ENCODE peak calls at places on chromosomes 2 and 18, in eight cellular contexts. One of them, this sample, is unnamed. For H3K4me1, the result is how much of the 10 kb centered on the place peaks cover.

GRCh38 chr2:192373754-192374153 is 179.0 kb upstream of the TMEFF2 start:
- DNase-seq in GM12878: no peak
- DNase-seq in body of pancreas: no peak
- DNase-seq in aorta: no peak
- DNase-seq in colonic mucosa: no peak
- DNase-seq in upper lobe of left lung: no peak
- DNase-seq in transverse colon: no peak
- DNase-seq in GM23248: no peak
- DNase-seq in this sample: no peak

GRCh38 chr2:239245872-239246701 is 154.7 kb downstream of the HDAC4 start:
- DNase-seq in aorta: no peak
- DNase-seq in colonic mucosa: peak
- DNase-seq in GM12878: no peak
- DNase-seq in body of pancreas: peak
- DNase-seq in GM23248: no peak
- DNase-seq in transverse colon: peak
- DNase-seq in upper lobe of left lung: no peak
- DNase-seq in this sample: peak

GRCh38 chr2:15640291-15640711 is 48.6 kb downstream of the DDX1 start:
- DNase-seq in GM23248: peak
- DNase-seq in colonic mucosa: no peak
- DNase-seq in GM12878: no peak
- DNase-seq in transverse colon: no peak
- DNase-seq in upper lobe of left lung: no peak
- DNase-seq in aorta: no peak
- DNase-seq in body of pancreas: no peak
- DNase-seq in this sample: no peak

GRCh38 chr18:61635901-61636528 is 256.8 kb downstream of the RNF152 start:
- DNase-seq in aorta: peak
- DNase-seq in colonic mucosa: peak
- DNase-seq in transverse colon: peak
- DNase-seq in upper lobe of left lung: no peak
- DNase-seq in GM12878: no peak
- DNase-seq in body of pancreas: peak
- DNase-seq in GM23248: peak
- DNase-seq in this sample: peak

GRCh38 chr2:143600136-143600535 is 470.9 kb downstream of the ARHGAP15 start:
- DNase-seq in colonic mucosa: no peak
- DNase-seq in upper lobe of left lung: no peak
- DNase-seq in GM12878: no peak
- DNase-seq in GM23248: peak
- DNase-seq in aorta: no peak
- DNase-seq in body of pancreas: no peak
- DNase-seq in transverse colon: no peak
- DNase-seq in this sample: no peak

GRCh38 chr2:64143154-64144056 is 815 bp downstream of the PELI1 start:
- DNase-seq in body of pancreas: no peak
- DNase-seq in transverse colon: no peak
- DNase-seq in colonic mucosa: no peak
- DNase-seq in GM23248: peak
- DNase-seq in upper lobe of left lung: no peak
- DNase-seq in GM12878: no peak
- DNase-seq in aorta: peak
- DNase-seq in this sample: no peak

GRCh38 chr18:38427736-38428135 is 862.1 kb upstream of the CELF4 start:
- DNase-seq in aorta: no peak
- DNase-seq in GM23248: no peak
- DNase-seq in upper lobe of left lung: no peak
- DNase-seq in body of pancreas: no peak
- DNase-seq in GM12878: no peak
- DNase-seq in colonic mucosa: no peak
- DNase-seq in transverse colon: no peak
- DNase-seq in this sample: no peak

GRCh38 chr18:63207154-63207790 is 112.3 kb downstream of the BCL2 start:
- DNase-seq in body of pancreas: no peak
- DNase-seq in aorta: no peak
- DNase-seq in GM23248: no peak
- DNase-seq in GM12878: no peak
- DNase-seq in colonic mucosa: peak
- DNase-seq in upper lobe of left lung: peak
- DNase-seq in transverse colon: peak
- DNase-seq in this sample: peak

GRCh38 chr2:31237348-31238017 is 3.5 kb downstream of the EHD3 start:
- DNase-seq in upper lobe of left lung: no peak
- DNase-seq in colonic mucosa: no peak
- DNase-seq in aorta: no peak
- DNase-seq in transverse colon: no peak
- DNase-seq in GM12878: no peak
- DNase-seq in body of pancreas: no peak
- DNase-seq in GM23248: no peak
- DNase-seq in this sample: no peak

GRCh38 chr18:23259701-23260661 is 124.7 kb downstream of the CABLES1 start:
- DNase-seq in GM23248: peak
- DNase-seq in body of pancreas: peak
- DNase-seq in GM12878: no peak
- DNase-seq in upper lobe of left lung: peak
- DNase-seq in transverse colon: peak
- DNase-seq in colonic mucosa: peak
- DNase-seq in aorta: peak
- DNase-seq in this sample: peak

GRCh38 chr2:45145073-45145899 is 136.0 kb upstream of the SIX2 start:
- DNase-seq in GM23248: no peak
- DNase-seq in aorta: no peak
- DNase-seq in upper lobe of left lung: no peak
- DNase-seq in GM12878: no peak
- DNase-seq in transverse colon: no peak
- DNase-seq in body of pancreas: no peak
- DNase-seq in colonic mucosa: no peak
- DNase-seq in this sample: no peak

GRCh38 chr2:216210711-216211131 is 101.6 kb downstream of the XRCC5 start:
- DNase-seq in aorta: no peak
- DNase-seq in colonic mucosa: no peak
- DNase-seq in upper lobe of left lung: no peak
- DNase-seq in GM12878: no peak
- DNase-seq in GM23248: peak
- DNase-seq in transverse colon: no peak
- DNase-seq in body of pancreas: no peak
- DNase-seq in this sample: no peak

GRCh38 chr18:35938158-35938557 is 34.3 kb upstream of the RMP24 start:
- DNase-seq in GM23248: peak
- DNase-seq in colonic mucosa: no peak
- DNase-seq in GM12878: no peak
- DNase-seq in upper lobe of left lung: no peak
- DNase-seq in transverse colon: no peak
- DNase-seq in body of pancreas: no peak
- DNase-seq in aorta: no peak
- DNase-seq in this sample: no peak

GRCh38 chr2:42962521-42962953 is 170.2 kb upstream of the HAAO start:
- DNase-seq in body of pancreas: no peak
- DNase-seq in upper lobe of left lung: no peak
- DNase-seq in aorta: peak
- DNase-seq in colonic mucosa: no peak
- DNase-seq in transverse colon: no peak
- DNase-seq in GM23248: peak
- DNase-seq in GM12878: no peak
- DNase-seq in this sample: no peak

GRCh38 chr2:119315241-119315925 is 51.3 kb downstream of the C2orf76 start:
- DNase-seq in GM12878: no peak
- DNase-seq in upper lobe of left lung: no peak
- DNase-seq in colonic mucosa: no peak
- DNase-seq in aorta: no peak
- DNase-seq in transverse colon: no peak
- DNase-seq in GM23248: peak
- DNase-seq in body of pancreas: no peak
- DNase-seq in this sample: no peak

GRCh38 chr2:145751634-145752033 is 1231.7 kb upstream of the ZEB2 start:
- DNase-seq in aorta: peak
- DNase-seq in body of pancreas: no peak
- DNase-seq in colonic mucosa: no peak
- DNase-seq in transverse colon: no peak
- DNase-seq in upper lobe of left lung: no peak
- DNase-seq in GM23248: peak
- DNase-seq in GM12878: peak
- DNase-seq in this sample: no peak

GRCh38 chr2:216606551-216607527 is 26.4 kb upstream of the IGFBP2 start:
- DNase-seq in GM23248: no peak
- DNase-seq in GM12878: peak
- DNase-seq in upper lobe of left lung: peak
- DNase-seq in aorta: no peak
- DNase-seq in body of pancreas: no peak
- DNase-seq in colonic mucosa: no peak
- DNase-seq in transverse colon: no peak
- DNase-seq in this sample: no peak

GRCh38 chr2:236040600-236041328 is 127.4 kb downstream of the GBX2 start:
- DNase-seq in GM23248: no peak
- DNase-seq in aorta: no peak
- DNase-seq in body of pancreas: no peak
- DNase-seq in colonic mucosa: no peak
- DNase-seq in GM12878: no peak
- DNase-seq in upper lobe of left lung: peak
- DNase-seq in transverse colon: no peak
- DNase-seq in this sample: no peak

GRCh38 chr2:13093644-13094043 is 376.9 kb downstream of the TRIB2 start:
- DNase-seq in GM12878: no peak
- DNase-seq in transverse colon: no peak
- DNase-seq in colonic mucosa: no peak
- DNase-seq in GM23248: no peak
- DNase-seq in aorta: no peak
- DNase-seq in upper lobe of left lung: no peak
- DNase-seq in body of pancreas: no peak
- DNase-seq in this sample: no peak

GRCh38 chr2:203871371-203871983 is 3.9 kb downstream of the CTLA4 start:
- DNase-seq in transverse colon: no peak
- DNase-seq in GM23248: no peak
- DNase-seq in GM12878: peak
- DNase-seq in colonic mucosa: no peak
- DNase-seq in body of pancreas: no peak
- DNase-seq in aorta: no peak
- DNase-seq in upper lobe of left lung: no peak
- DNase-seq in this sample: no peak
- H3K4me1 ChIP-seq in transverse colon: under half
- H3K4me1 ChIP-seq in GM23248: under half
- H3K4me1 ChIP-seq in GM12878: under half
- H3K4me1 ChIP-seq in colonic mucosa: under half
- H3K4me1 ChIP-seq in body of pancreas: under half
- H3K4me1 ChIP-seq in aorta: under half
- H3K4me1 ChIP-seq in upper lobe of left lung: under half
- H3K4me1 ChIP-seq in this sample: under half

GRCh38 chr2:217958889-217959235 is 43.9 kb downstream of the TNS1 start:
- DNase-seq in upper lobe of left lung: no peak
- DNase-seq in colonic mucosa: no peak
- DNase-seq in GM23248: no peak
- DNase-seq in body of pancreas: peak
- DNase-seq in transverse colon: no peak
- DNase-seq in GM12878: no peak
- DNase-seq in aorta: no peak
- DNase-seq in this sample: no peak

GRCh38 chr2:217956895-217957457 is 45.8 kb downstream of the TNS1 start:
- DNase-seq in transverse colon: peak
- DNase-seq in GM23248: no peak
- DNase-seq in aorta: no peak
- DNase-seq in GM12878: no peak
- DNase-seq in upper lobe of left lung: peak
- DNase-seq in colonic mucosa: no peak
- DNase-seq in body of pancreas: peak
- DNase-seq in this sample: no peak

GRCh38 chr2:217958206-217958888 is 44.4 kb downstream of the TNS1 start:
- DNase-seq in GM23248: no peak
- DNase-seq in transverse colon: no peak
- DNase-seq in upper lobe of left lung: no peak
- DNase-seq in aorta: no peak
- DNase-seq in colonic mucosa: no peak
- DNase-seq in body of pancreas: peak
- DNase-seq in GM12878: no peak
- DNase-seq in this sample: no peak

GRCh38 chr2:217960351-217960750 is 42.4 kb downstream of the TNS1 start:
- DNase-seq in GM23248: no peak
- DNase-seq in colonic mucosa: no peak
- DNase-seq in aorta: no peak
- DNase-seq in body of pancreas: peak
- DNase-seq in GM12878: no peak
- DNase-seq in upper lobe of left lung: no peak
- DNase-seq in transverse colon: no peak
- DNase-seq in this sample: no peak

GRCh38 chr2:217959723-217960122 is 43.1 kb downstream of the TNS1 start:
- DNase-seq in GM12878: no peak
- DNase-seq in upper lobe of left lung: no peak
- DNase-seq in transverse colon: no peak
- DNase-seq in aorta: no peak
- DNase-seq in colonic mucosa: no peak
- DNase-seq in body of pancreas: no peak
- DNase-seq in GM23248: no peak
- DNase-seq in this sample: no peak
- H3K4me1 ChIP-seq in GM12878: under half
- H3K4me1 ChIP-seq in upper lobe of left lung: under half
- H3K4me1 ChIP-seq in transverse colon: under half
- H3K4me1 ChIP-seq in aorta: under half
- H3K4me1 ChIP-seq in colonic mucosa: under half
- H3K4me1 ChIP-seq in body of pancreas: under half
- H3K4me1 ChIP-seq in GM23248: under half
- H3K4me1 ChIP-seq in this sample: under half

DNA sequence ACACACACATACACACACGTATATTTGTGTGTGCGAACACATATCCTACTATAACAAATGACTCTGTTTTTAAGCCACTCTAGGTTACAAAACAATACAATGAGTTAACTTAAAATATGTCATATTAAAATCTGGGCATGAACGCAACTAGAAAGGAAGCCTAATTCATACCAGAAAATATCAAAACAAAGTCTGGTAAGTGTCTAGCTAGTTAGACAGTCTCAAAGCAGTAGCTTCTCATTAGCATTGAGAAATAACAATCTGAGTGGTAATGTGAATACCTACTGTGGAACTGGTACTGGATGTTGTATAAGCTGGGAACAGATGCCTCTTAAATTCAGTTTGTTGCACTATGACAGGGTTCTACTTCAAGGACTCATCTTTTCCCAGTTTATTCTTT is 32.5 kb upstream of the WIPF1 start:
- DNase-seq in upper lobe of left lung: no peak
- DNase-seq in body of pancreas: no peak
- DNase-seq in GM23248: no peak
- DNase-seq in aorta: no peak
- DNase-seq in colonic mucosa: no peak
- DNase-seq in GM12878: no peak
- DNase-seq in transverse colon: no peak
- DNase-seq in this sample: no peak
- H3K4me1 ChIP-seq in upper lobe of left lung: under half
- H3K4me1 ChIP-seq in body of pancreas: under half
- H3K4me1 ChIP-seq in GM23248: half or more
- H3K4me1 ChIP-seq in aorta: under half
- H3K4me1 ChIP-seq in colonic mucosa: under half
- H3K4me1 ChIP-seq in GM12878: under half
- H3K4me1 ChIP-seq in transverse colon: under half
- H3K4me1 ChIP-seq in this sample: under half

DNA sequence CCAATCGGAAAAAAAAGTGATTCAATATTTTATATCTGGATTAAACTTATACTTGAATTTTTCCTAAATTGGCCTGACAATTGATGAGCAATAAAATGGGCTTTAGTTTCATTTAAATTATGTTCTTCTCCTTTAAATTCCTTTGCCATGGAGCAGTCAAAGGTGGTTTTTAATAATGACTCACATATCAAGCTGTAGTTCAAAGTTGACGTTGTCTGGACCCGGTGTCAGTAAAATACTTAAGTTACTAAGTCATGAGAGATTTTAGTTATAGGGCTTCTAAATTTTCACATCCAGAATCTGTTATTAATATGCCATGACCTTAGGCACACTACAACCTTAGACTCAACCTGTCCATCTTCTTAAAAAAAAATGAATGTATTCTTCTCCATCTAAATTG is 62.5 kb downstream of the CDH2 start:
- DNase-seq in body of pancreas: no peak
- DNase-seq in GM23248: peak
- DNase-seq in transverse colon: no peak
- DNase-seq in GM12878: no peak
- DNase-seq in upper lobe of left lung: no peak
- DNase-seq in colonic mucosa: no peak
- DNase-seq in aorta: no peak
- DNase-seq in this sample: no peak
- H3K4me1 ChIP-seq in body of pancreas: under half
- H3K4me1 ChIP-seq in GM23248: half or more
- H3K4me1 ChIP-seq in transverse colon: under half
- H3K4me1 ChIP-seq in GM12878: under half
- H3K4me1 ChIP-seq in upper lobe of left lung: under half
- H3K4me1 ChIP-seq in colonic mucosa: under half
- H3K4me1 ChIP-seq in aorta: under half
- H3K4me1 ChIP-seq in this sample: under half